ENCODE peak calls at places on chromosomes 3 and 15, in seven cellular contexts. W is HCT116, Z is SK-N-SH, B is HepG2, U is GM12878, I is H1, P is K562. E is an unnamed sample.

GRCh38 chr3:152258448-152259302 is 10.1 kb upstream of the MBNL1 start:
- DNase-seq in P (no peak), Z (no peak), B (peak; percentile 94), I (no peak), W (peak; percentile 80), U (no peak), E (no peak)

GRCh38 chr3:9786825-9787654 is 5.2 kb downstream of the TADA3 start:
- DNase-seq in I (no peak), Z (no peak), W (no peak), B (no peak), U (no peak), P (no peak), E (no peak)

GRCh38 chr3:15475161-15475560 is 46.3 kb downstream of the COLQ start:
- DNase-seq in B (no peak), Z (no peak), U (no peak), P (no peak), I (no peak), W (no peak), E (no peak)

GRCh38 chr3:4735243-4735642 is 242.1 kb downstream of the ITPR1 start:
- DNase-seq in Z (no peak), U (no peak), P (no peak), B (no peak), W (no peak), I (no peak), E (no peak)

GRCh38 chr3:105862217-105862616 is 6.6 kb downstream of the CBLB start:
- DNase-seq in Z (no peak), I (no peak), B (no peak), W (no peak), U (peak; percentile 69), P (no peak), E (no peak)

GRCh38 chr15:96142498-96142897 is 188.0 kb upstream of the NR2F2 start:
- DNase-seq in Z (no peak), B (no peak), I (no peak), W (no peak), U (no peak), P (no peak), E (no peak)

GRCh38 chr15:83656192-83656591 is 2.3 kb downstream of the ADAMTSL3 start:
- DNase-seq in B (peak; percentile 37), W (no peak), I (no peak), P (peak; percentile 2), Z (no peak), U (no peak), E (no peak)

GRCh38 chr15:100183921-100184480 is 157.8 kb downstream of the ADAMTS17 start:
- DNase-seq in I (no peak), B (no peak), P (no peak), U (no peak), W (no peak), Z (no peak), E (no peak)

GRCh38 chr3:137519602-137520001 is 244.5 kb upstream of the SOX14 start:
- DNase-seq in Z (no peak), W (no peak), P (no peak), B (no peak), I (no peak), U (no peak), E (no peak)

GRCh38 chr15:85141601-85142185 is 160.0 kb downstream of the PDE8A start:
- DNase-seq in I (no peak), B (no peak), W (no peak), P (no peak), U (no peak), Z (no peak), E (no peak)

GRCh38 chr3:193732391-193732790 is 139.4 kb downstream of the OPA1 start:
- DNase-seq in B (peak; percentile 89), P (no peak), Z (no peak), W (peak; percentile 16), U (no peak), I (no peak), E (no peak)

GRCh38 chr3:114453296-114453888 is 159.6 kb downstream of the TIGIT start:
- DNase-seq in W (no peak), B (no peak), P (no peak), I (no peak), Z (no peak), U (no peak), E (no peak)

GRCh38 chr15:67579967-67580366 is 37.5 kb downstream of the MAP2K5 start:
- DNase-seq in U (no peak), Z (no peak), B (no peak), I (no peak), P (no peak), W (no peak), E (no peak)

GRCh38 chr15:35858707-35859106 is 312.7 kb upstream of the DPH6 start:
- DNase-seq in B (no peak), W (no peak), P (no peak), U (no peak), I (no peak), Z (no peak), E (no peak)

GRCh38 chr3:155238845-155239244 is 54.6 kb downstream of the STRIT1 start:
- DNase-seq in P (no peak), U (no peak), W (no peak), I (no peak), B (no peak), Z (no peak), E (no peak)

GRCh38 chr3:139117136-139117675 is 72.5 kb upstream of the PRR23C start:
- DNase-seq in I (no peak), W (no peak), Z (no peak), B (no peak), U (no peak), P (no peak), E (no peak)

GRCh38 chr3:11720220-11721113 is 76.8 kb upstream of the VGLL4 start:
- DNase-seq in I (peak; percentile 7), U (no peak), B (peak; percentile 46), Z (peak; percentile 76), P (peak; percentile 42), W (peak; percentile 61), E (no peak)

GRCh38 chr3:161454615-161455014 is 42.0 kb upstream of the OTOL1 start:
- DNase-seq in P (no peak), Z (peak; percentile 19), I (no peak), B (no peak), U (no peak), W (no peak), E (peak; percentile 9)

GRCh38 chr3:178522200-178523052 is 13.8 kb upstream of the KCNMB2 start:
- DNase-seq in P (no peak), B (no peak), U (no peak), I (no peak), W (no peak), Z (no peak), E (no peak)

GRCh38 chr3:111796566-111796965 is 62.5 kb upstream of the PHLDB2 start:
- DNase-seq in B (no peak), W (no peak), I (no peak), U (no peak), P (no peak), Z (no peak), E (no peak)

GRCh38 chr3:104604326-104605010 is 762.2 kb upstream of the ALCAM start:
- DNase-seq in Z (no peak), W (peak; percentile 18), U (no peak), B (no peak), P (no peak), I (no peak), E (no peak)

GRCh38 chr3:40200754-40201316 is 108.7 kb upstream of the EIF1B start:
- DNase-seq in U (no peak), P (no peak), W (no peak), Z (no peak), B (no peak), I (no peak), E (no peak)

GRCh38 chr3:183158552-183159006 is 4.0 kb downstream of the LAMP3 start:
- DNase-seq in B (no peak), P (peak; percentile 26), I (no peak), Z (no peak), W (no peak), U (peak; percentile 97), E (no peak)
- H3K4me1 ChIP-seq in B (peaks cover 10% of the 10 kb centered on the region), P (peaks cover 11% of the 10 kb centered on the region), I (no peaks in the 10 kb centered on the region), Z (no peaks in the 10 kb centered on the region), W (peaks cover 38% of the 10 kb centered on the region), U (peaks cover 43% of the 10 kb centered on the region), E (peaks cover 4% of the 10 kb centered on the region)

GRCh38 chr3:55296035-55296434 is 191.1 kb downstream of the WNT5A start:
- DNase-seq in U (no peak), W (no peak), P (no peak), I (no peak), B (no peak), Z (no peak), E (no peak)

GRCh38 chr3:55297706-55298105 is 189.4 kb downstream of the WNT5A start:
- DNase-seq in B (no peak), I (no peak), W (no peak), U (no peak), P (no peak), Z (no peak), E (no peak)

GRCh38 chr3:55296781-55297180 is 190.3 kb downstream of the WNT5A start:
- DNase-seq in B (no peak), P (no peak), U (no peak), I (no peak), W (no peak), Z (no peak), E (no peak)

GRCh38 chr3:55297235-55297634 is 189.9 kb downstream of the WNT5A start:
- DNase-seq in W (no peak), B (no peak), I (no peak), Z (no peak), P (no peak), U (no peak), E (no peak)

GRCh38 chr3:55300701-55301100 is 186.4 kb downstream of the WNT5A start:
- DNase-seq in I (no peak), U (no peak), Z (no peak), W (no peak), B (no peak), P (no peak), E (no peak)
- TF ChIP-seq YY1 in I (no peak), U (no peak), Z (no peak), W (no peak), B (no peak), P (no peak), E (no peak)

GRCh38 chr3:117600112-117600511 is 890.5 kb downstream of the TUSC7 start:
- DNase-seq in W (no peak), I (no peak), Z (no peak), U (no peak), P (no peak), B (no peak), E (no peak)
- H3K9ac ChIP-seq in W (no peak overlapping the region), I (no peak overlapping the region), Z (no peak overlapping the region), U (no peak overlapping the region), P (no peak overlapping the region), B (no peak overlapping the region), E (no peak overlapping the region)

GRCh38 chr15:72170691-72171090 is 26.9 kb downstream of the GRAMD2A start:
- DNase-seq in W (no peak), P (no peak), B (no peak), Z (no peak), U (no peak), I (no peak), E (no peak)

GRCh38 chr15:72174551-72175165 is 22.9 kb downstream of the GRAMD2A start:
- DNase-seq in Z (no peak), U (no peak), B (no peak), I (no peak), P (no peak), W (no peak), E (no peak)

GRCh38 chr15:72173401-72173800 is 24.2 kb downstream of the GRAMD2A start:
- DNase-seq in B (no peak), I (no peak), Z (no peak), P (no peak), U (no peak), W (no peak), E (no peak)

GRCh38 chr15:72173864-72174550 is 23.6 kb downstream of the GRAMD2A start:
- DNase-seq in W (no peak), I (no peak), Z (no peak), U (no peak), B (no peak), P (no peak), E (no peak)

GRCh38 chr15:72172796-72173195 is 24.8 kb downstream of the GRAMD2A start:
- DNase-seq in P (no peak), I (no peak), U (no peak), W (no peak), B (no peak), Z (no peak), E (no peak)
- H3K4me1 ChIP-seq in P (peaks cover 12% of the 10 kb centered on the region), I (peaks cover 3% of the 10 kb centered on the region), U (no peaks in the 10 kb centered on the region), W (no peaks in the 10 kb centered on the region), B (peaks cover 23% of the 10 kb centered on the region), Z (peaks cover 6% of the 10 kb centered on the region), E (peaks cover 17% of the 10 kb centered on the region)

E was measured in NT2/D1.